ENCODE peak calls at places on chromosome 7, in nine cellular contexts. Q, L, E, P, U, A, Z, K and R are unnamed samples.

GRCh38 chr7:130227883-130228575 is 20.4 kb downstream of the SSMEM1 start:
- DNase-seq in Q (no peak), L (no peak), E (no peak), P (no peak), U (no peak), A (peak; percentile 9), Z (no peak), K (no peak), R (peak; percentile 80)

GRCh38 chr7:13179011-13179574 is 491.7 kb downstream of the ARL4A start:
- DNase-seq in Q (no peak), L (no peak), E (peak; percentile 12), P (no peak), U (no peak), A (peak; percentile 4), Z (no peak), K (no peak), R (no peak)

GRCh38 chr7:49718755-49719154 is 54.7 kb upstream of the VWC2 start:
- DNase-seq in Q (no peak), L (no peak), E (no peak), P (no peak), U (no peak), A (no peak), Z (no peak), K (no peak), R (no peak)

GRCh38 chr7:73903321-73904218 is 42.6 kb downstream of the TMEM270 start:
- DNase-seq in Q (no peak), L (no peak), E (no peak), P (no peak), U (no peak), A (no peak), Z (no peak), K (no peak), R (no peak)

GRCh38 chr7:38492010-38492409 is 139.2 kb downstream of the AMPH start:
- DNase-seq in Q (no peak), L (no peak), E (no peak), P (no peak), U (no peak), A (no peak), Z (no peak), K (no peak), R (no peak)

GRCh38 chr7:73904219-73905136 is 43.5 kb downstream of the TMEM270 start:
- DNase-seq in Q (no peak), L (no peak), E (no peak), P (no peak), U (peak; percentile 73), A (no peak), Z (no peak), K (no peak), R (no peak)

GRCh38 chr7:148650232-148650858 is 48.4 kb upstream of the CUL1 start:
- DNase-seq in Q (no peak), L (peak; percentile 49), E (peak; percentile 62), P (no peak), U (no peak), A (no peak), Z (no peak), K (no peak), R (no peak)

GRCh38 chr7:41383596-41383995 is 319.3 kb downstream of the INHBA start:
- DNase-seq in Q (no peak), L (no peak), E (no peak), P (no peak), U (no peak), A (no peak), Z (no peak), K (no peak), R (no peak)

GRCh38 chr7:151410405-151411390 is 860 bp upstream of the WDR86 start:
- DNase-seq in Q (peak; percentile 51), L (no peak), E (peak; percentile 74), P (no peak), U (no peak), A (peak; percentile 71), Z (no peak), K (no peak), R (peak; percentile 14)

GRCh38 chr7:41942468-41943097 is 239.7 kb upstream of the INHBA start:
- DNase-seq in Q (no peak), L (no peak), E (peak; percentile 25), P (no peak), U (no peak), A (peak; percentile 16), Z (no peak), K (no peak), R (no peak)

GRCh38 chr7:114354306-114354705 is 60.3 kb upstream of the FOXP2 start:
- DNase-seq in Q (no peak), L (peak; percentile 9), E (no peak), P (no peak), U (no peak), A (no peak), Z (no peak), K (no peak), R (no peak)

GRCh38 chr7:150373049-150373801 is 4.6 kb downstream of the REPIN1 start:
- DNase-seq in Q (no peak), L (no peak), E (no peak), P (peak; percentile 50), U (no peak), A (peak; percentile 1), Z (no peak), K (no peak), R (no peak)
- H3K4me1 ChIP-seq in Q (peaks cover 18% of the 10 kb centered on the region), L (peaks cover 7% of the 10 kb centered on the region), E (peaks cover 44% of the 10 kb centered on the region), P (peaks cover 78% of the 10 kb centered on the region), U (peaks cover 32% of the 10 kb centered on the region), A (peaks cover 19% of the 10 kb centered on the region), Z (no peaks in the 10 kb centered on the region), K (peaks cover 24% of the 10 kb centered on the region), R (peaks cover 15% of the 10 kb centered on the region)

DNA sequence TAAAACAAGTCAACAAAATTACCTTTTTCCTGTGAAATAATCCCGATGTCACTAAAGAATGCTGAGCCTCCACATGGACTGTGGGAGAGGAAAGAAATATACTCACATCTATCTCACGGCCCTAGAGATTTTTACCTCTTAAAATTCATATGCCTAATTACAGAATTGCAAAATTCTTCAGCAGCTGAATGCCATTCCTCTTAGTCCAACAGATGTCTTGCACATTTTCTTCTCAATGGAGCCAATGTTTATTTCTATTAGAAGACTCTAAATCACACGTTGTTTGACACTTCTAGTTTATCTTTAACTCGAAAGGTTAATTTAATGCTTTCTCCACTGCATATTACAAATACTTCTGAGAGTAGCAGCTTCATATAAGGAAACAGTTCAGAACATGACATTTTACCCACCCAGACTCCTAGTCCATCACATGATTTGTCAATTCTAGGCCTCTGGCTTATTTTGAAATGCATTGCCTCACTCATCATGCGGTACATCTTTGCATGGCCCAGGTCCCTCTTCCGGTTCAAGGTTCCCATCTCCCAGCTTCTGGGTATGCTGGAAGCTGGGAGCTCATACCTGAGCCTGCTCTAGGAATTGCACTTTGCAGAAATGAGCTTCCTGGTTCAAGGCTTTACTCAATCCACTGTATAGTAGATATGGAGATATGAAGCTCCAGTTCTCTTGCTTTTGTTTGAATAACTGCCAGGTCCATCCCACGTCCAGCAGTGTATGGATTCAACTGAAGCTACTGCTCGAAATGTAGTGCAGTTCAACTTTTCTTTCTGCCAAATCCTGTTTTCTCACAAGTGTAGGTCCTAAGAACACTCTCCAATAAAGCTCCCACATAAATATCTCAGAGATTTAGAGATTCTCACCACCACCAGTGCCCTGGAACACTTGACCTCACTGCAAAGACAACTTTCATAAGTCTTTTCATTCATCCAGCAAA is 306.2 kb downstream of the GPR37 start:
- DNase-seq in Q (no peak), L (no peak), E (no peak), P (no peak), U (no peak), A (no peak), Z (no peak), K (no peak), R (no peak)
- H3K36me3 ChIP-seq in Q (no peaks in the 10 kb centered on the region), L (no peaks in the 10 kb centered on the region), E (no peaks in the 10 kb centered on the region), P (no peaks in the 10 kb centered on the region), U (no peaks in the 10 kb centered on the region), A (no peaks in the 10 kb centered on the region), Z (no peaks in the 10 kb centered on the region), K (no peaks in the 10 kb centered on the region), R (no peaks in the 10 kb centered on the region)

GRCh38 chr7:106126170-106126938 is 14.2 kb upstream of the SYPL1 start:
- DNase-seq in Q (no peak), L (peak; percentile 75), E (peak; percentile 71), P (no peak), U (no peak), A (no peak), Z (no peak), K (no peak), R (no peak)

GRCh38 chr7:106127984-106128780 is 16.1 kb upstream of the SYPL1 start:
- DNase-seq in Q (no peak), L (no peak), E (peak; percentile 27), P (no peak), U (no peak), A (no peak), Z (no peak), K (no peak), R (no peak)

GRCh38 chr7:106124176-106124575 is 12.1 kb upstream of the SYPL1 start:
- DNase-seq in Q (no peak), L (no peak), E (peak; percentile 74), P (no peak), U (no peak), A (no peak), Z (no peak), K (no peak), R (no peak)

GRCh38 chr7:106122713-106123112 is 10.6 kb upstream of the SYPL1 start:
- DNase-seq in Q (no peak), L (no peak), E (no peak), P (no peak), U (no peak), A (no peak), Z (no peak), K (no peak), R (no peak)

GRCh38 chr7:106125417-106125816 is 13.3 kb upstream of the SYPL1 start:
- DNase-seq in Q (no peak), L (no peak), E (peak; percentile 55), P (no peak), U (no peak), A (no peak), Z (no peak), K (no peak), R (no peak)
- H3K4me1 ChIP-seq in Q (no peaks in the 10 kb centered on the region), L (peaks cover 6% of the 10 kb centered on the region), E (peaks cover 3% of the 10 kb centered on the region), P (no peaks in the 10 kb centered on the region), U (no peaks in the 10 kb centered on the region), A (no peaks in the 10 kb centered on the region), Z (no peaks in the 10 kb centered on the region), K (peaks cover 7% of the 10 kb centered on the region), R (no peaks in the 10 kb centered on the region)

GRCh38 chr7:154947604-154948003 is 55.3 kb downstream of the PAXIP1 start:
- DNase-seq in Q (no peak), L (no peak), E (no peak), P (no peak), U (no peak), A (no peak), Z (no peak), K (no peak), R (no peak)

GRCh38 chr7:154953006-154953684 is 49.8 kb downstream of the PAXIP1 start:
- DNase-seq in Q (peak; percentile 47), L (peak; percentile 16), E (peak; percentile 47), P (peak; percentile 65), U (no peak), A (peak; percentile 82), Z (no peak), K (peak; percentile 37), R (peak; percentile 84)

GRCh38 chr7:154946166-154946565 is 56.8 kb downstream of the PAXIP1 start:
- DNase-seq in Q (no peak), L (no peak), E (no peak), P (no peak), U (no peak), A (no peak), Z (no peak), K (no peak), R (no peak)

DNA sequence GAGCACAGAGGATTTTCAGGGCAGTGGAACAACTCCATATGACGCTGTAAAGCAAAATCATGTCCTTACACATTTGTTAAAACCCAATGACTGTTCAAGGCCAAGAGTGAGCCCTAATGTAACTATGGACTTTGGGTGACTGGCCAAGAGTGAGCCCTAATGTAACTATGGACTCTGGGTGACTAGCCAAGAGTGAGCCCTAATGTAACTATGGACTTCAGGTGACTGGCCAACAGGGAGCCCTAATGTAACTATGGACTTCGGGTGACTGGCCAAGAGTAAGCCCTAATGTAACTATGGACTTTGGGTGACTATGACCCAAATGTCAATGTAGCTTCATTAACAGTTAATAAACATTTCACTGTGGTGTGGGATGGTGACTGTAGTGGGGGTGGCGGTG is 51.9 kb downstream of the PAXIP1 start:
- DNase-seq in Q (no peak), L (no peak), E (no peak), P (no peak), U (no peak), A (no peak), Z (no peak), K (no peak), R (no peak)
- H3K36me3 ChIP-seq in Q (peaks cover 20% of the 10 kb centered on the region), L (peaks cover 33% of the 10 kb centered on the region), E (peaks cover 43% of the 10 kb centered on the region), P (peaks cover 10% of the 10 kb centered on the region), U (peaks cover 28% of the 10 kb centered on the region), A (peaks cover 28% of the 10 kb centered on the region), Z (peaks cover 41% of the 10 kb centered on the region), K (peaks cover 69% of the 10 kb centered on the region), R (peaks cover 73% of the 10 kb centered on the region)